ENCODE peak calls at places on chromosomes 5 and 9, in six cellular contexts. I, Y, E, C, N and S are unnamed samples.

GRCh38 chr9:121744002-121744686 is 92.7 kb downstream of the DAB2IP start:
- DNase-seq in I (peak; percentile 74), Y (peak; percentile 66), E (no peak), C (peak; percentile 34), N (peak; percentile 45), S (peak; percentile 8)

GRCh38 chr9:16307626-16308195 is 562.8 kb downstream of the BNC2 start:
- DNase-seq in I (no peak), Y (no peak), E (no peak), C (no peak), N (no peak), S (no peak)

GRCh38 chr5:150619359-150620230 is 20.9 kb upstream of the SYNPO start:
- DNase-seq in I (no peak), Y (no peak), E (peak; percentile 20), C (no peak), N (peak; percentile 69), S (peak; percentile 45)

GRCh38 chr5:77777281-77777892 is 1.2 kb upstream of the TBCA start:
- DNase-seq in I (peak; percentile 55), Y (no peak), E (no peak), C (no peak), N (peak; percentile 36), S (no peak)

GRCh38 chr9:10910779-10911178 is 298.0 kb upstream of the PTPRD start:
- DNase-seq in I (no peak), Y (no peak), E (no peak), C (no peak), N (no peak), S (no peak)

GRCh38 chr9:127739614-127740322 is 4.7 kb upstream of the TOR2A start:
- DNase-seq in I (no peak), Y (no peak), E (no peak), C (no peak), N (peak; percentile 47), S (no peak)

GRCh38 chr5:64947031-64947430 is 178.3 kb downstream of the CWC27 start:
- DNase-seq in I (peak; percentile 22), Y (no peak), E (no peak), C (peak; percentile 63), N (no peak), S (no peak)

GRCh38 chr9:77534376-77535057 is 113.6 kb downstream of the GNA14 start:
- DNase-seq in I (peak; percentile 96), Y (no peak), E (no peak), C (peak; percentile 5), N (no peak), S (no peak)

GRCh38 chr5:178207183-178207916 is 3.0 kb downstream of the HNRNPAB start:
- DNase-seq in I (peak; percentile 32), Y (peak; percentile 56), E (no peak), C (peak; percentile 18), N (peak; percentile 67), S (no peak)

GRCh38 chr9:17251100-17251499 is 116.3 kb downstream of the CNTLN start:
- DNase-seq in I (no peak), Y (no peak), E (no peak), C (no peak), N (peak; percentile 8), S (no peak)

GRCh38 chr9:135707449-135708138 is 5.6 kb downstream of the KCNT1 start:
- DNase-seq in I (no peak), Y (no peak), E (no peak), C (no peak), N (no peak), S (no peak)

GRCh38 chr9:27712826-27713225 is 139.5 kb upstream of the C9orf72 start:
- DNase-seq in I (no peak), Y (no peak), E (no peak), C (no peak), N (no peak), S (no peak)

GRCh38 chr9:8613346-8613825 is 813.8 kb upstream of the DMAC1 start:
- DNase-seq in I (no peak), Y (no peak), E (no peak), C (no peak), N (peak; percentile 10), S (no peak)

GRCh38 chr9:77455312-77455927 is 192.7 kb downstream of the GNA14 start:
- DNase-seq in I (peak; percentile 33), Y (peak; percentile 33), E (no peak), C (no peak), N (peak; percentile 28), S (no peak)

GRCh38 chr9:76798527-76798926 is 34.3 kb downstream of the PCA3 start:
- DNase-seq in I (no peak), Y (no peak), E (no peak), C (no peak), N (no peak), S (no peak)

GRCh38 chr5:6516823-6517222 is 68.2 kb downstream of the UBE2QL1 start:
- DNase-seq in I (no peak), Y (no peak), E (no peak), C (no peak), N (no peak), S (no peak)

GRCh38 chr5:37323607-37324006 is 47.3 kb downstream of the NUP155 start:
- DNase-seq in I (no peak), Y (no peak), E (no peak), C (no peak), N (no peak), S (no peak)

GRCh38 chr9:3475300-3476020 is 50.3 kb downstream of the RFX3 start:
- DNase-seq in I (peak; percentile 27), Y (no peak), E (no peak), C (no peak), N (no peak), S (no peak)

GRCh38 chr9:10265102-10265708 is 347.6 kb downstream of the PTPRD start:
- DNase-seq in I (no peak), Y (no peak), E (peak; percentile 47), C (peak; percentile 95), N (peak; percentile 93), S (no peak)

GRCh38 chr9:99411068-99411467 is 189.0 kb downstream of the SEC61B start:
- DNase-seq in I (no peak), Y (no peak), E (peak; percentile 21), C (peak; percentile 31), N (peak; percentile 71), S (no peak)

GRCh38 chr9:69254223-69254622 is 70.8 kb upstream of the ENTREP1 start:
- DNase-seq in I (no peak), Y (no peak), E (no peak), C (no peak), N (no peak), S (no peak)

GRCh38 chr9:128204858-128205257 is 1.7 kb downstream of the DNM1 start:
- DNase-seq in I (no peak), Y (no peak), E (no peak), C (no peak), N (no peak), S (no peak)

GRCh38 chr5:33828611-33829286 is 63.0 kb downstream of the ADAMTS12 start:
- DNase-seq in I (no peak), Y (no peak), E (no peak), C (no peak), N (peak; percentile 57), S (no peak)

GRCh38 chr5:61673007-61673735 is 341.1 kb downstream of the ZSWIM6 start:
- DNase-seq in I (no peak), Y (no peak), E (no peak), C (peak; percentile 22), N (peak; percentile 31), S (peak; percentile 3)

GRCh38 chr5:113390224-113390623 is 44.6 kb downstream of the TSSK1B start:
- DNase-seq in I (no peak), Y (no peak), E (no peak), C (no peak), N (no peak), S (no peak)
- TF ChIP-seq CTCF in I (no peak), Y (no peak), E (no peak), C (no peak), N (no peak), S (no peak)

GRCh38 chr9:91361294-91362201 is at the start of gene AUH:
- DNase-seq in I (peak; percentile 60), Y (peak; percentile 87), E (no peak), C (peak; percentile 46), N (peak; percentile 68), S (no peak)

GRCh38 chr9:91359734-91360470 is 1.8 kb downstream of the AUH start:
- DNase-seq in I (no peak), Y (no peak), E (no peak), C (no peak), N (peak; percentile 18), S (no peak)

GRCh38 chr9:91360551-91361293 is 996 bp downstream of the AUH start:
- DNase-seq in I (no peak), Y (no peak), E (no peak), C (no peak), N (peak; percentile 7), S (no peak)

GRCh38 chr9:91364005-91364404 is 2.3 kb upstream of the AUH start:
- DNase-seq in I (no peak), Y (no peak), E (no peak), C (no peak), N (no peak), S (no peak)

GRCh38 chr9:91362212-91362611 is 494 bp upstream of the AUH start:
- DNase-seq in I (no peak), Y (no peak), E (no peak), C (no peak), N (no peak), S (no peak)
- H3K4me3 ChIP-seq in I (peak overlapping the region; percentile 99), Y (no peak overlapping the region), E (peak overlapping the region; percentile 82), C (peak overlapping the region; percentile 87), N (peak overlapping the region; percentile 28), S (peak overlapping the region; percentile 16)

DNA sequence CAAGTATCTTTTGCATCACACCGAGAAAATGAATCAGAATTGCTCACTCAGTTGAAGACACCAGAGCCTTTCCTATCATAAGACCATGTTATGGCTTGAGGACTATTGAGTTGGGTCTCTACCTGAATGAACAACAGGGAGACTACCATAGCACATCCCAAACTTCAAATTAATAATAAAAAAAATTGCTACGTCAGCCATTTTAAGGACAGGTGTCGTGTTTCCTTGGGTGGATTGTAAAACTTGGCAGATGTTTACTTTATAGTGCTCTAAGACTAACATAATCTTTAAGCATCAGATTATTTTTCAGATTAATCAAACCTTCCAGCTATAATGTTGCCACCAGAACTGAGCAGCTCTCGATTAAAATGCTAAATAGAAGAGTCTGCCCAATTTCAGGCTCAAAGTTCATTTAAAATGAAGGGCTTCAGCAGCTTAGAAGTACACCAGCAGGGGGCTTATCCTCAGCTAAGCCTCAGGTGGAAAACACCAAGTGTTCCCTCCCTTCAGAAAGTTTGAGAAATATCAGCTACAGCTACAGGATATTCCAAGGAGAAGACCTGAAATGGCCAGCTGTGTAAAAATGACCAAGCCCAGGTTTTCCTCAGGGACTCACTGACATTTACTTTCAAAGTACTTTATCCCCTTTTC is 395.5 kb downstream of the DTWD2 start:
- DNase-seq in I (peak; percentile 1), Y (no peak), E (no peak), C (no peak), N (no peak), S (no peak)
- TF ChIP-seq CTCF in I (no peak), Y (no peak), E (peak; percentile 26), C (peak; percentile 59), N (peak; percentile 23), S (peak; percentile 23)

DNA sequence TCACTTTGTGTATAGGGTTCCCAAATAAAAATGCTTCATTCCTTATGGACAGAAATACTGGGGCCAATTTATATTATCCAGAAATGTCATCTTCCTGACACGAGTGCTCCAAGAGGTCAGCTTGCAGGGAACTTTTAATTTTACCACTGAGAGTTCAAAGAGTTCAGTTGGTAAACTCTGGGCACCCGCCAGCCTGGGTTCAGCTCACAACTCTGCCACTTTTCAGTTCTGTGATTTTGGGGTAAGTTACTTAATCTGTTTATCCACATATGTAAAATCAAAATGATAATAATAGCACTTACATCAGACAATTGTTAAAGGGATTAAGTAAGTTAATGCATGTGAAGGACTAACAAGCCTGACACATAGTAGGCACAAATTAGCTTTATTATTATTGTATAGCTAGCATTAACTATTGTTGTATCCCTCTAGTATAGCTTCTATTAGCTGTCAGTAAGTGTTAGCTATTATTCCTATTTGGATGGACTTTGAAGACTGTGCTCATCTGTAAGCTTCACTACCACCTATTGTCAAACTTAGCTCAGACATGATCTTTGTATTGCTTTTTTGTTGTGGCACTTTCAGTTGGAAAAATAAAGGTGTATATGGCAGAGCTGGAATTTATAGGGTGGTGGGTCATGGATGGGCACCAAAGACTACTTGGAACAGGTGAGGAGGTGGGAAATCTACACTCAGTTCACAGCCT is 1.6 kb downstream of the MEGF10 start:
- DNase-seq in I (no peak), Y (no peak), E (no peak), C (no peak), N (no peak), S (no peak)
- H3K4me3 ChIP-seq in I (no peak overlapping the region), Y (no peak overlapping the region), E (no peak overlapping the region), C (peak overlapping the region; percentile 74), N (no peak overlapping the region), S (no peak overlapping the region)